ENCODE peak calls at places on chromosomes 6 and 20, in four cellular contexts. R, G, W and O are unnamed samples.

GRCh38 chr6:131199568-131200272 is 64.5 kb downstream of the AKAP7 start:
- DNase-seq in R (peak; percentile 53), G (no peak), W (peak; percentile 12), O (peak; percentile 34)

GRCh38 chr6:2037230-2037926 is 208.0 kb downstream of the GMDS start:
- DNase-seq in R (no peak), G (no peak), W (no peak), O (no peak)

GRCh38 chr20:3815703-3816315 is 4.5 kb upstream of the AP5S1 start:
- DNase-seq in R (no peak), G (no peak), W (no peak), O (no peak)

GRCh38 chr20:5751856-5752255 is 1.7 kb downstream of the SHLD1 start:
- DNase-seq in R (no peak), G (no peak), W (no peak), O (peak; percentile 59)

GRCh38 chr20:63739129-63740069 is at the start of gene SLC2A4RG:
- DNase-seq in R (peak; percentile 83), G (peak; percentile 71), W (no peak), O (peak; percentile 84)

GRCh38 chr6:159113223-159113622 is 56.0 kb upstream of the FNDC1 start:
- DNase-seq in R (no peak), G (no peak), W (no peak), O (no peak)

GRCh38 chr6:142213402-142213801 is 66.3 kb downstream of the VTA1 start:
- DNase-seq in R (no peak), G (no peak), W (no peak), O (no peak)

GRCh38 chr6:90477366-90477765 is 109.5 kb downstream of the MAP3K7 start:
- DNase-seq in R (no peak), G (no peak), W (no peak), O (no peak)

GRCh38 chr6:152635949-152636674 is 1.1 kb downstream of the SYNE1 start:
- DNase-seq in R (peak; percentile 59), G (peak; percentile 4), W (no peak), O (no peak)

GRCh38 chr6:122969999-122970398 is 26.0 kb upstream of the CLVS2 start:
- DNase-seq in R (no peak), G (no peak), W (no peak), O (no peak)

GRCh38 chr6:41449399-41450245 is 96.6 kb upstream of the FOXP4 start:
- DNase-seq in R (peak; percentile 48), G (no peak), W (no peak), O (peak; percentile 95)

GRCh38 chr6:118317581-118318563 is 230.2 kb upstream of the PLN start:
- DNase-seq in R (no peak), G (no peak), W (no peak), O (no peak)

GRCh38 chr20:63457737-63458136 is 14.7 kb downstream of the KCNQ2 start:
- DNase-seq in R (no peak), G (no peak), W (no peak), O (peak; percentile 31)

GRCh38 chr6:127342946-127343752 is at the start of gene ECHDC1:
- DNase-seq in R (peak; percentile 67), G (peak; percentile 33), W (peak; percentile 62), O (peak; percentile 55)

GRCh38 chr6:45677381-45677992 is 299.8 kb upstream of the SUPT3H start:
- DNase-seq in R (peak; percentile 31), G (peak; percentile 37), W (no peak), O (peak; percentile 59)

GRCh38 chr6:125149256-125150144 is 4.1 kb upstream of the TPD52L1 start:
- DNase-seq in R (no peak), G (no peak), W (no peak), O (no peak)

GRCh38 chr6:38588631-38589366 is 50.9 kb downstream of the BTBD9 start:
- DNase-seq in R (no peak), G (no peak), W (no peak), O (no peak)

GRCh38 chr6:146913842-146914562 is 290.2 kb upstream of the STXBP5 start:
- DNase-seq in R (peak; percentile 87), G (peak; percentile 24), W (peak; percentile 82), O (peak; percentile 28)
- TF ChIP-seq POLR2A in R (no peak), G (no peak), W (no peak), O (no peak)

GRCh38 chr6:6843057-6843627 is 254.6 kb downstream of the LY86 start:
- DNase-seq in R (no peak), G (no peak), W (no peak), O (no peak)

GRCh38 chr6:6841571-6841970 is 253.1 kb downstream of the LY86 start:
- DNase-seq in R (peak; percentile 38), G (no peak), W (no peak), O (peak; percentile 43)

GRCh38 chr6:6843777-6844176 is 255.3 kb downstream of the LY86 start:
- DNase-seq in R (no peak), G (no peak), W (no peak), O (no peak)

GRCh38 chr6:6842301-6842700 is 253.8 kb downstream of the LY86 start:
- DNase-seq in R (no peak), G (no peak), W (no peak), O (no peak)

DNA sequence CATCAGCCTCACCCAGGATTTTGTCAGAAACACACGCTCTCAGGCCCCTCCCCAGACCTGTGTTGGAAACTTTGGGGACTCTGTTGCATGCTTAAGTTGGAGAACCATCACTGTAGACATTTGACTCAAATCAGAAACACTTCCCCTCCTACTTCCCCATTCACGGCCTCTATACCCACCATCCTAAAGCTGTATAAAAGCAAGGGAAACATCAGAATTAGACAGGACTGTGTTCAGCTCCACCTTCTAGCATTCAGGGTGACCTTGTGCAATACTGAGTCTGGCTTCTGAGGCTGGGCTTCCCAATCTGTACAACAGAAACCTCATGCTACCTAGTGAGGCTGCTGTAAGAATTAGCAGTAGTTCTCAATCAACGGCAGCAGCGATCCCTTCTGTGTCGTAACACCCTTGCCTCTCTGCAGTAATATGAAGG is 252.3 kb downstream of the LY86 start:
- DNase-seq in R (peak; percentile 40), G (no peak), W (no peak), O (no peak)
- TF ChIP-seq POLR2AphosphoS5 in R (no peak), G (no peak), W (no peak), O (no peak)

GRCh38 chr6:93419304-93420162 is at the start of gene EPHA7:
- DNase-seq in R (peak; percentile 89), G (peak; percentile 96), W (no peak), O (peak; percentile 80)
- TF ChIP-seq POLR2A in R (peak; percentile 49), G (peak; percentile 20), W (no peak), O (no peak)

DNA sequence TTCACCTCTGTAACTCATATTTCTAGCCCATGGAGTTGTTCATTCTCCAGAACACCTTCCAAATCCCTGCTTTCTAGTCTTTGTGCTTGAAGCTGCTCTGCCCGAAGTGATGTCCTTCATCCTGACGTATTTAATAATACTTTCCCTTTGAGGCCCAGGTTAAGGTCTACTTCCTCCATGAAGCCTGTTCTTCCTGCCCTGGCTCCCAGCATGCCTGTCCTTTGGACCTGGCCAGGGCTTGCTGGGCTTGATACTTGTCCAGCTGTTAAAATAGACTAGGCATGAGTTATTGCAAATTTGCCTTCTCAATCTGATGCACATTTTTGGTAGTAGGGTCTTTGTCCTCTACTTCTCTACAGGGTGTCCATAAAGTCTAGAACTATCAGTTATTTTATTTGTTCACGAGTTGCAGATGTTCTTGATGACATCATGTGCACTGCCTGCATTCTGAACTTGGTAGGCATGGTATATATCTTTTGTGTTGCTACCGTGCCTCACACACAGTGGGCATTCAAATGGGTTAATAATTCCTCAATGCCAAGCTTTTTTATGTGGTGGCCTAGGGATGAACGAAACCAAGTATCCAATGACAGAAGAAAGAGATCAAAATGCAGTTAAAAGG is 3.1 kb upstream of the MAP7 start:
- DNase-seq in R (no peak), G (no peak), W (no peak), O (no peak)
- TF ChIP-seq POLR2AphosphoS5 in R (no peak), G (no peak), W (no peak), O (no peak)

GRCh38 chr6:132817554-132818403 is 3.4 kb downstream of the RPS12 start:
- DNase-seq in R (no peak), G (no peak), W (no peak), O (no peak)

GRCh38 chr6:132818404-132819359 is 4.3 kb downstream of the RPS12 start:
- DNase-seq in R (no peak), G (no peak), W (no peak), O (no peak)

GRCh38 chr6:132816665-132817064 is 2.3 kb downstream of the RPS12 start:
- DNase-seq in R (no peak), G (no peak), W (no peak), O (no peak)

GRCh38 chr6:132820629-132821381 is 6.4 kb downstream of the RPS12 start:
- DNase-seq in R (no peak), G (no peak), W (no peak), O (no peak)

DNA sequence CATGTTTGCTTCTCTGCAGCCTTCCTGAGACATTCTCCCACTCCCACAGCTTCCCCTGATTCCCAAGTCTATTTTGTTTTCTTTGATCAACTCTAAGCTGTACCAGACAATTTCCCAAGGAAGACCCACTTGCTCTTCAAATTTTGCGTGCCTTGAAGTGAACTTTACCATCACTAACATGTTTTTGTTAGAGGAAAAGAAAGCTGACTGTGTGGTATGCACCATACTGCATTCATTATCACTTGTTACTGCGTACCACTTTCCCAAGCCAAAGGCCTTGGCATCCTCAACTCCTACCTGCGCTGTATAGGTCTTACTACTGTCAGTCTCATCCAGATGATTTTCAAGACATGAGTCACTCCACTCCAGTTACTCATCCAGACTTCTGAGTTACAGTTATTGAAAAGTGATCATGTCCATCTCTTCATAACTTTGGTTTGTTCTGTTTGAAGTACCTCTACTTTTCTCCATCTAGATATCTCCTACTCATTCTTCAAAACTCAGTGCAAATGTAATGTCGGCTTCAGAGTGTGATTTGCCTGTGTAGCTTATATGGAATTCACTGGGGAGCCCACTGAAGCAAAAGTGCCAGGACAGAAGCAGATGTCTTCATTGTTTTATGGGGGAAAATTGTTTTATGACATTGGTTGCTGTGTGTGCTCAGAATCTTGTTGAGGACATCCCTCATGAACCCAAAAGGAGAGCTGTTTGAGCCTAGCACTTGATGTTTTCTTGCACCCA is 5.2 kb downstream of the RPS12 start:
- DNase-seq in R (no peak), G (no peak), W (no peak), O (no peak)
- TF ChIP-seq POLR2A in R (peak; percentile 8), G (no peak), W (peak; percentile 27), O (no peak)

DNA sequence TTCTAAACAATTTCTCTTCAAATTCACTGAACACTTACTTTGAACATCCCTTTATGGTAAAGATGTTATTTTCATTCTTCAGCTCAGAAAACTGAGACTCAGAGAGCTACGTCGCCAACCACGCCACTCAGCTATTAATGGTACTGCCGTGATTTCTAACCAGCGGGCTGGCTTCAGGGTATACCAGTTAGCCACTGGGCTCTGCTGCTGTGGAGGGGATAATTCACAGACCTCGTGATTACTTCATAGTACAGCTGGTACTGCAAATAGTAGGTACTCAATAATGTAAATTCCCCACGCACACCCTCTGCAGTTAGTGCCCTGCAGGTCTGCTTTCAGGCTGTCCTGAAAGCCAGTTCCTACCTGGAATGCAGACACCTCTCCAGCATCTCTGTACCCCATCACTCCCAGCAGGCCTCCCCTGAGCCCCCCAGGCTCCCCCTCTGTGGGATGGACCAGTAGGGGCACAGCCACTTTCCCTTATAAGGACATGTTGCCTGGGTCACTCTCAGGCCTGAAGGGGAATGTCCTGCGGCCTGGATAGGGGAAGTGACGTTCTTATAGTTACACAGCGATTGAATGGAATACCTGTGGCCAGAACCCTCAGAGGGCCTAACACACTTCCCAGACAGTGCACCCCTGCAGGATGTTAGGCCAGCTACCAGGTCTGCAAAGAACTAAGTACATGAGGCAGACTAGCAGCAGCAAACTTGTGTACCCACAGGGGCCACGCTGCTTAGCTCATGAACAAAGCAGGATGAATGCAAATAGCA is 1.2 kb upstream of the OCSTAMP start:
- DNase-seq in R (no peak), G (no peak), W (no peak), O (no peak)
- TF ChIP-seq POLR2AphosphoS5 in R (no peak), G (no peak), W (no peak), O (no peak)